ENCODE peak calls at places on chromosomes 3 and 15, in seven cellular contexts. A is mammary epithelial cell, I is A549, W is thoracic aorta, K is brain microvascular endothelial cell, J is neural progenitor cell, P is fibroblast of mammary gland. X is an unnamed sample.

GRCh38 chr15:51260262-51260661 is 78.1 kb downstream of the CYP19A1 start:
- DNase-seq in A (no peak), I (no peak), W (no peak), K (no peak), J (no peak), P (peak), X (no peak)

GRCh38 chr3:41370307-41370706 is 171.0 kb downstream of the CTNNB1 start:
- DNase-seq in A (no peak), I (no peak), W (no peak), K (no peak), J (no peak), P (no peak), X (no peak)

GRCh38 chr3:52871761-52872160 is 25.6 kb downstream of the STIMATE start:
- DNase-seq in A (no peak), I (no peak), W (no peak), K (no peak), J (no peak), P (no peak), X (no peak)

GRCh38 chr3:157263027-157263426 is 103.1 kb upstream of the CCNL1 start:
- DNase-seq in A (no peak), I (no peak), W (no peak), K (peak), J (no peak), P (no peak), X (no peak)

GRCh38 chr3:99761415-99761981 is 56.2 kb upstream of the CMSS1 start:
- DNase-seq in A (no peak), I (no peak), W (no peak), K (no peak), J (no peak), P (no peak), X (no peak)

GRCh38 chr3:87503901-87504498 is 227.6 kb upstream of the POU1F1 start:
- DNase-seq in A (peak), I (peak), W (no peak), K (peak), J (peak), P (peak), X (peak)

GRCh38 chr3:57143886-57144459 is 21.2 kb downstream of the IL17RD start:
- DNase-seq in A (no peak), I (no peak), W (no peak), K (no peak), J (no peak), P (no peak), X (no peak)

GRCh38 chr15:66798426-66799061 is 96.5 kb downstream of the SMAD6 start:
- DNase-seq in A (no peak), I (no peak), W (no peak), K (peak), J (no peak), P (no peak), X (no peak)

GRCh38 chr3:183074881-183075280 is 24.4 kb downstream of the MCCC1 start:
- DNase-seq in A (no peak), I (no peak), W (no peak), K (no peak), J (no peak), P (no peak), X (no peak)

GRCh38 chr15:68570974-68571373 is 7.8 kb upstream of the CORO2B start:
- DNase-seq in A (no peak), I (no peak), W (no peak), K (no peak), J (no peak), P (no peak), X (no peak)

GRCh38 chr15:48084759-48085420 is 35.9 kb upstream of the SLC24A5 start:
- DNase-seq in A (peak), I (no peak), W (no peak), K (peak), J (peak), P (peak), X (no peak)

GRCh38 chr15:23075927-23076326 is 36.6 kb upstream of the TUBGCP5 start:
- DNase-seq in A (no peak), I (no peak), W (no peak), K (no peak), J (no peak), P (no peak), X (no peak)

GRCh38 chr3:186536883-186537553 is 7.2 kb downstream of the CRYGS start:
- DNase-seq in A (no peak), I (no peak), W (no peak), K (peak), J (no peak), P (peak), X (no peak)

GRCh38 chr15:44775923-44776322 is 39.6 kb downstream of the TRIM69 start:
- DNase-seq in A (peak), I (no peak), W (no peak), K (no peak), J (no peak), P (peak), X (no peak)

GRCh38 chr3:132964267-132964666 is 73.9 kb upstream of the TMEM108 start:
- DNase-seq in A (no peak), I (no peak), W (no peak), K (no peak), J (no peak), P (no peak), X (no peak)

GRCh38 chr15:83733206-83733605 is 79.3 kb downstream of the ADAMTSL3 start:
- DNase-seq in A (peak), I (peak), W (no peak), K (peak), J (no peak), P (peak), X (no peak)

GRCh38 chr3:151372063-151372820 is 12.3 kb downstream of the P2RY12 start:
- DNase-seq in A (no peak), I (no peak), W (no peak), K (no peak), J (no peak), P (peak), X (no peak)

GRCh38 chr3:87350367-87351199 is 74.2 kb upstream of the POU1F1 start:
- DNase-seq in A (peak), I (peak), W (no peak), K (peak), J (peak), P (peak), X (peak)

GRCh38 chr3:108001457-108001856 is 89.4 kb downstream of the CD47 start:
- DNase-seq in A (peak), I (no peak), W (no peak), K (no peak), J (no peak), P (peak), X (no peak)

GRCh38 chr3:10374311-10374710 is 53.4 kb upstream of the SEC13 start:
- DNase-seq in A (no peak), I (no peak), W (no peak), K (no peak), J (no peak), P (no peak), X (no peak)

GRCh38 chr15:61084944-61085367 is 144.1 kb downstream of the RORA start:
- DNase-seq in A (no peak), I (no peak), W (no peak), K (peak), J (peak), P (peak), X (no peak)

GRCh38 chr3:134242649-134243637 is 7.7 kb downstream of the RYK start:
- DNase-seq in A (peak), I (no peak), W (no peak), K (peak), J (no peak), P (peak), X (no peak)

GRCh38 chr15:74193305-74193718 is 9.3 kb downstream of the STRA6 start:
- DNase-seq in A (peak), I (no peak), W (no peak), K (peak), J (no peak), P (peak), X (no peak)

GRCh38 chr3:126100688-126101301 is 16.9 kb upstream of the SLC41A3 start:
- DNase-seq in A (peak), I (no peak), W (no peak), K (no peak), J (no peak), P (peak), X (no peak)

GRCh38 chr3:63966871-63967270 is 54.7 kb upstream of the SCAANT1 start:
- DNase-seq in A (no peak), I (no peak), W (no peak), K (no peak), J (no peak), P (no peak), X (no peak)

GRCh38 chr3:185637388-185637787 is 51.3 kb downstream of the SENP2 start:
- DNase-seq in A (no peak), I (no peak), W (no peak), K (no peak), J (no peak), P (no peak), X (no peak)

GRCh38 chr15:60751985-60752952 is 273.3 kb upstream of the ICE2 start:
- DNase-seq in A (no peak), I (no peak), W (no peak), K (peak), J (no peak), P (peak), X (no peak)

GRCh38 chr15:67505675-67506572 is 15.0 kb upstream of the C15orf61 start:
- DNase-seq in A (no peak), I (no peak), W (no peak), K (no peak), J (no peak), P (no peak), X (no peak)

GRCh38 chr3:126134219-126134975 is 46.0 kb downstream of the ALDH1L1 start:
- DNase-seq in A (peak), I (peak), W (no peak), K (peak), J (peak), P (peak), X (no peak)

GRCh38 chr15:100909582-100909981 is 9.6 kb upstream of the LRRK1 start:
- DNase-seq in A (no peak), I (no peak), W (no peak), K (no peak), J (no peak), P (no peak), X (no peak)

GRCh38 chr15:100911086-100911485 is 8.1 kb upstream of the LRRK1 start:
- DNase-seq in A (no peak), I (no peak), W (no peak), K (no peak), J (no peak), P (no peak), X (no peak)

GRCh38 chr15:100908466-100908865 is 10.7 kb upstream of the LRRK1 start:
- DNase-seq in A (no peak), I (no peak), W (no peak), K (no peak), J (no peak), P (no peak), X (no peak)

GRCh38 chr15:100910556-100910955 is 8.6 kb upstream of the LRRK1 start:
- DNase-seq in A (no peak), I (no peak), W (no peak), K (no peak), J (no peak), P (no peak), X (no peak)

GRCh38 chr15:100910119-100910518 is 9.0 kb upstream of the LRRK1 start:
- DNase-seq in A (no peak), I (no peak), W (no peak), K (no peak), J (peak), P (no peak), X (no peak)
- TF ChIP-seq CTCF in A (no peak), I (peak), W (no peak), K (peak), J (peak), P (peak), X (peak)

GRCh38 chr15:31301687-31301990 is 25.0 kb upstream of the KLF13 start:
- DNase-seq in A (no peak), I (no peak), W (no peak), K (no peak), J (no peak), P (no peak), X (no peak)

GRCh38 chr15:31303434-31304073 is 23.1 kb upstream of the KLF13 start:
- DNase-seq in A (no peak), I (no peak), W (no peak), K (no peak), J (peak), P (peak), X (no peak)

GRCh38 chr15:31302029-31302657 is 24.5 kb upstream of the KLF13 start:
- DNase-seq in A (no peak), I (no peak), W (no peak), K (no peak), J (no peak), P (no peak), X (no peak)

GRCh38 chr15:31304074-31304648 is 22.5 kb upstream of the KLF13 start:
- DNase-seq in A (no peak), I (no peak), W (no peak), K (no peak), J (no peak), P (no peak), X (no peak)

DNA sequence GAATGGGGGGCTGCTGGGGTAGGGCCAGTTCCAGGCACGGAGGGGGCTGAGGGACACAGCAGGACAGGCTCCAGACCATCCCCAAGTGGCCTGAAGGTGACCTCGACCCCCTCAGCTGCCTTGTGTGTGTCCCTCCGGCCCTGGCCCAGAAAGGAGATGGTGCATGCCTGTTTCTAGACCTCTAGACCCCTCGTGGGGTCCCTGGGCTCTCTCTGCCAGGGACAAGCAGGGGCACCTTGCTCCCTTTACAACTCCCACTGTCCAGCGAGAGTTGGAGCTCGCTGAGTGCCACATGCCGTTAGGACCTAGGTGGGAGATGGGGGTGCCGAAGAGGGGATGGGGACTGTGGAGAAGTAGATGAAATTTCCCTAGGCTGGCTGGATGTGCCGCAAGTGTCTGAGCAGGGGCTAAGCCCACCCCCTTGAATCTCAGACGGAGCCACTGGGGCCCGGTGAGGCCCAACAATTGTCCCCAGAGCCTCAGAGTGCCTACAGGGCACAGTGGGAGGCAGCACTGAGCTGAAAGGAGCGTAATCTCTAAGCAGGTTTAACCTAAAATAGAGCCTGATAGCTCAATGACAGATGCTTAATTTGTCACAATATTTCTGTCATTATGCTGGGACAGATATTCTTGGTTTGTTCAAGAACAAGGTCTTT is 23.7 kb upstream of the KLF13 start:
- DNase-seq in A (no peak), I (no peak), W (no peak), K (no peak), J (peak), P (no peak), X (no peak)
- TF ChIP-seq CTCF in A (no peak), I (no peak), W (no peak), K (no peak), J (peak), P (peak), X (peak)

DNA sequence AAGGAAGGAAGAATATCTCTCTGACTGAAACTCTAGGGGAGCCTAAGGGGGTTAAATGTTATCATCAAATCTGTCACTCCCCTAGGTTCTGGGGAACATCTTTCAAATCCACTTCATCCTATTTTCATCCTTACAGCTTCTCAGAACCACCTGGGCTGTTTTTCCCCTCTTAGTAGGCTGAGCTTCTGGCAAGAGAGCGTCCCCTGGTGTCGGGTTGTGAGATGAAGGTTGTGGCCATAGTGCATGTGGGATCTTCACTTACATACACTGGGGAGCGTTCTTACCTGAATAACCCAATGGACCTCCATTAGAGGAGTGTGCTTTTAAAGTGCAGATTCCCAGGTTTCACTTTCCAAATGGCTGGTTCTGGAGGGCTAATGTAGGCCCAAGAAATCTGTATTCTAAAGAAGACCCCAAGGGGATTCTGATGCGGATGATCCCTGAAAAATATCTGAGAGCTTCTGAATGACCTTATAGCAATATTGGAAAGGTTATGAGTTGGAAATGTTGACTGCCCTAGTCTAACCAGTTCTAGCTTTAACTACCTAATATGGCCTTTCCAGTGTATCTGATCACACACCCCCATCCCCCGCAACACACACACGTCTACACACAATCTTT is 663.7 kb downstream of the AGBL1 start:
- DNase-seq in A (peak), I (peak), W (no peak), K (no peak), J (peak), P (peak), X (no peak)
- TF ChIP-seq CTCF in A (peak), I (peak), W (no peak), K (no peak), J (peak), P (peak), X (peak)

DNA sequence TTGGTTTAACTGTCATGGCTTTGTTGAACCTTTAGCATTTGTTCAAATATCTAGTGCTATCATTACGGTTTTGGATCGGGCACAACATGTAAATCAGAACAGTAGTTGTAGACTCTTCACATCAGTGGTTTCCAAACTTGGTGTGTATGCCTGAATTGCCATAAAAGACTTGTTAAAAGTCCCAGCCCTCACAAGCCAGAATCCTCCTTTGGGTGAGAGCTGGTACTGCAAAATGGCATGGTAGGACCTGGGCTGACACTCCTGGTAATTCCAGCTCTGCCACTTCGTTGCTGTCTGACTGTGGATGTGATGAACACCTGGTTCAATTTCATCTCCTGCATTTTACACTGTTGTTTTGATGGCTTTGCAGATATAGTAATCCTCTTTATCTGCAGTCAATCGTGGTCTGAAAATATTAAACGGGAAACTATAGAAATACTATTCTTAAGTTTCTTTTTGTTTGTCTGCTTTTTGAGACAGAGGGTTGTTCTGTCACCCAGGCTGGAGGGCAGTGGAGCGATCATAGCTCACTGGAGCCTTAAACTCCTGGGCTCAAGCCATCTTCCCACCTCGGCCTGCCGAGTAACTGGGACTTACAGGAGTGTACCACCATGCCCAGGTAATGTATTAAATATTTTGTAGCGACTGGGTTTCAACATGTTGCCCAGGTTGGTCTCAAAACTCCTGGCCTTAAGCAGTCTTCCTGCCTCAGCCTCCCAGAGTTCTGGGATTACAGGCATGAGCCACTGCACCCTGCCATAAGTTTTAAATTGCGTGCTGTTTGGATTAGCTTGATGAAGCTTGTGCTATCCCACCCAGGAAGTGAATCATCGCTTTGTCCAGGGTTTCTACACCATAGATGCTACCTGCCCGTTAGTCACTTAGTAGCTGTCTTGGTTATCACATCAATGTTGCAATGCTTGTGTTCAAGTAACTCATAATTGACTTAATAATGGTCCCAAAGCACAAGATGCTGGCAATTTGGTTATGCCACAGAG is 61.6 kb downstream of the RAB7A start:
- DNase-seq in A (peak), I (peak), W (no peak), K (peak), J (peak), P (peak), X (peak)
- TF ChIP-seq CTCF in A (peak), I (no peak), W (peak), K (peak), J (peak), P (peak), X (peak)

DNA sequence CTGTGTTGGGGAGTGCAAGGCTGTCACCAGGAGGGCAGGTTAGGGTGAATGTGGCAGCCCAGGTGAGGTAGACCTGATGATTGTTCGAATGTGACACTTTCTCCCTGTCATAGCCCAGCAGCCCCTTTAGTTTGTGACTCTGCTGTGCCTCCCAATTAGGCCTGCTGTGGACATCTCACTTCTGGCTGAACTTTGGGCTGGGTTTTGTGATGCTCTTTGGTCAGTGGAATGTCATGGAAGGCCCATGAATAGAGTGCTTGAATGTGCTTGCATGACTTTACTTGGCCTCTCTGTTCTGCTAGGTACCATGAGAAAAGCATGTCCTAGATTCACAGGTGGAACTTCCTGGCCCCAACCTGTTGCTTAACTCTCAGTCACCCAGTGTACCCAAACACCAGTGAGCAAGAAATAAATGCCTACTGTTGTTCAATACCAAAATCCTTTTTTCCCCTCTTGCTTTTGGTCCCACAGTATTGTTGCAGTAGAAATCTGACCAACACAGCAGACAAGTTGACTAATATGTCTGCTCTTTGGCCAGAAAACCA is 249.7 kb downstream of the PTPRG start:
- DNase-seq in A (no peak), I (no peak), W (no peak), K (no peak), J (no peak), P (no peak), X (no peak)
- TF ChIP-seq CTCF in A (no peak), I (no peak), W (no peak), K (no peak), J (no peak), P (no peak), X (no peak)

GRCh38 chr3:72079369-72079872 is 294.5 kb upstream of the PROK2 start:
- DNase-seq in A (no peak), I (no peak), W (no peak), K (no peak), J (no peak), P (no peak), X (no peak)
- TF ChIP-seq CTCF in A (no peak), I (no peak), W (no peak), K (no peak), J (no peak), P (no peak), X (peak)

GRCh38 chr15:63051701-63052066 is 9.1 kb downstream of the TPM1 start:
- DNase-seq in A (no peak), I (no peak), W (no peak), K (no peak), J (no peak), P (no peak), X (no peak)

GRCh38 chr15:63048986-63049665 is 6.6 kb downstream of the TPM1 start:
- DNase-seq in A (peak), I (no peak), W (no peak), K (no peak), J (peak), P (peak), X (no peak)

GRCh38 chr15:63050737-63051700 is 8.5 kb downstream of the TPM1 start:
- DNase-seq in A (no peak), I (no peak), W (no peak), K (peak), J (no peak), P (peak), X (no peak)

GRCh38 chr15:63048115-63048985 is 5.8 kb downstream of the TPM1 start:
- DNase-seq in A (peak), I (peak), W (peak), K (peak), J (peak), P (peak), X (peak)

GRCh38 chr15:63049747-63050439 is 7.3 kb downstream of the TPM1 start:
- DNase-seq in A (no peak), I (no peak), W (no peak), K (no peak), J (no peak), P (no peak), X (no peak)
- TF ChIP-seq CTCF in A (no peak), I (no peak), W (no peak), K (no peak), J (no peak), P (no peak), X (no peak)